ENCODE peak calls at places on chromosomes 2 and 18, in seven cellular contexts. Z is fibroblast of mammary gland; G is type B pancreatic cell; R is 8988T; C is T-cell; S is stimulated activated CD8-positive, alpha-beta memory T cell treated with anti-CD3 and anti-CD28 coated beads, Interleukin-2, amount 100 ng/mL, for 48 hours; V is neural progenitor cell. H is an unnamed sample.

GRCh38 chr2:169329669-169330554 is 32.4 kb downstream of the LRP2 start:
- DNase-seq in Z (no peak), G (no peak), R (no peak), C (no peak), S (no peak), V (no peak), H (no peak)

GRCh38 chr18:39274535-39274934 is 1708.9 kb upstream of the CELF4 start:
- DNase-seq in Z (peak), G (no peak), R (no peak), C (no peak), S (no peak), V (no peak), H (peak)

GRCh38 chr2:172698041-172698863 is 37.4 kb upstream of the RAPGEF4 start:
- DNase-seq in Z (peak), G (no peak), R (peak), C (no peak), S (no peak), V (no peak), H (peak)

GRCh38 chr2:239307921-239308620 is 92.7 kb downstream of the HDAC4 start:
- DNase-seq in Z (no peak), G (peak), R (no peak), C (no peak), S (no peak), V (no peak), H (no peak)

GRCh38 chr2:120624056-120624737 is 111.5 kb upstream of the GLI2 start:
- DNase-seq in Z (no peak), G (no peak), R (no peak), C (no peak), S (no peak), V (no peak), H (no peak)

GRCh38 chr18:52920665-52921064 is 580.7 kb downstream of the DCC start:
- DNase-seq in Z (no peak), G (no peak), R (no peak), C (no peak), S (no peak), V (no peak), H (no peak)

GRCh38 chr2:41197781-41198180 is 745.9 kb upstream of the SLC8A1 start:
- DNase-seq in Z (peak), G (no peak), R (no peak), C (no peak), S (no peak), V (peak), H (peak)

GRCh38 chr18:70249118-70249517 is 39.7 kb upstream of the SOCS6 start:
- DNase-seq in Z (peak), G (no peak), R (no peak), C (no peak), S (no peak), V (no peak), H (peak)

GRCh38 chr2:148603562-148603920 is 41.0 kb upstream of the EPC2 start:
- DNase-seq in Z (no peak), G (no peak), R (no peak), C (no peak), S (no peak), V (no peak), H (no peak)